ENCODE peak calls at places on chromosome 11, in four cellular contexts. U, Q, C and L are unnamed samples.

GRCh38 chr11:122917311-122917710 is 34.8 kb downstream of the JHY start:
- DNase-seq in C (no peak), Q (peak), U (no peak), L (no peak)

GRCh38 chr11:103709366-103709765 is 327.1 kb upstream of the DDI1 start:
- DNase-seq in U (no peak), C (no peak), Q (no peak), L (no peak)

GRCh38 chr11:288328-289144 is at the start of gene PGGHG:
- DNase-seq in C (peak), Q (peak), U (peak), L (peak)

GRCh38 chr11:88098289-88098688 is 77.0 kb downstream of the RAB38 start:
- DNase-seq in U (no peak), C (no peak), Q (no peak), L (no peak)

GRCh38 chr11:115503083-115503885 is 931 bp downstream of the CADM1 start:
- DNase-seq in C (peak), U (peak), Q (no peak), L (peak)

GRCh38 chr11:94553938-94554337 is 10.2 kb downstream of the FUT4 start:
- DNase-seq in Q (no peak), C (no peak), U (no peak), L (no peak)

GRCh38 chr11:76770642-76771445 is 12.3 kb upstream of the TSKU start:
- DNase-seq in C (no peak), Q (no peak), U (peak), L (no peak)

GRCh38 chr11:134272381-134273316 is 3.5 kb upstream of the GLB1L3 start:
- DNase-seq in Q (no peak), C (no peak), U (no peak), L (no peak)

GRCh38 chr11:77074626-77075221 is 8.0 kb downstream of the CAPN5 start:
- DNase-seq in C (no peak), Q (no peak), U (no peak), L (no peak)

GRCh38 chr11:94171693-94172440 is 43.2 kb downstream of the PANX1 start:
- DNase-seq in U (no peak), Q (peak), C (no peak), L (peak)

GRCh38 chr11:45857834-45858492 is 10.7 kb downstream of the CRY2 start:
- DNase-seq in C (no peak), U (peak), Q (no peak), L (no peak)

GRCh38 chr11:64264371-64264852 is 13.1 kb downstream of the PLCB3 start:
- DNase-seq in C (no peak), U (no peak), Q (no peak), L (no peak)

GRCh38 chr11:130585545-130585944 is 137.1 kb downstream of the ADAMTS15 start:
- DNase-seq in C (no peak), Q (peak), U (no peak), L (no peak)

GRCh38 chr11:15826008-15826650 is 530.2 kb downstream of the SOX6 start:
- DNase-seq in C (no peak), U (no peak), Q (no peak), L (no peak)

GRCh38 chr11:128482512-128483191 is 104.7 kb downstream of the ETS1 start:
- DNase-seq in C (no peak), Q (no peak), U (peak), L (no peak)

GRCh38 chr11:59611570-59612565 is 3.7 kb downstream of the OSBP start:
- DNase-seq in Q (no peak), U (no peak), C (no peak), L (no peak)

GRCh38 chr11:111047376-111047775 is 198.1 kb upstream of the POU2AF2 start:
- DNase-seq in Q (no peak), U (no peak), C (no peak), L (no peak)

GRCh38 chr11:119303227-119303718 is 13.7 kb downstream of the MCAM start:
- DNase-seq in Q (no peak), C (no peak), U (no peak), L (no peak)

GRCh38 chr11:27388001-27388400 is 25.0 kb upstream of the CCDC34 start:
- DNase-seq in U (no peak), Q (no peak), C (no peak), L (no peak)

GRCh38 chr11:87306260-87306861 is 268.6 kb downstream of the TMEM135 start:
- DNase-seq in C (no peak), Q (no peak), U (no peak), L (no peak)

GRCh38 chr11:126355324-126355925 is at the start of gene ST3GAL4:
- DNase-seq in Q (peak), C (peak), U (peak), L (peak)

GRCh38 chr11:90447651-90448050 is 224.8 kb upstream of the CHORDC1 start:
- DNase-seq in U (no peak), Q (no peak), C (no peak), L (no peak)

GRCh38 chr11:61814958-61815789 is 1.6 kb downstream of the FADS1 start:
- DNase-seq in Q (peak), U (peak), C (peak), L (peak)

GRCh38 chr11:104148074-104148473 is 15.9 kb downstream of the PDGFD start:
- DNase-seq in C (no peak), Q (no peak), U (no peak), L (no peak)

GRCh38 chr11:17229481-17230152 is 21.8 kb upstream of the PIK3C2A start:
- DNase-seq in C (no peak), Q (no peak), U (no peak), L (no peak)

GRCh38 chr11:72924568-72925190 is 110.5 kb downstream of the ATG16L2 start:
- DNase-seq in U (no peak), Q (peak), C (no peak), L (no peak)

GRCh38 chr11:122032317-122032716 is 83.7 kb downstream of the BLID start:
- DNase-seq in Q (no peak), C (no peak), U (peak), L (no peak)

GRCh38 chr11:113664069-113664980 is 41.8 kb downstream of the TMPRSS5 start:
- DNase-seq in C (no peak), Q (peak), U (no peak), L (no peak)

GRCh38 chr11:112886707-112887370 is 74.4 kb upstream of the NCAM1 start:
- DNase-seq in U (no peak), Q (no peak), C (no peak), L (no peak)

GRCh38 chr11:15233386-15233785 is 118.7 kb downstream of the INSC start:
- DNase-seq in Q (no peak), U (no peak), C (no peak), L (no peak)

GRCh38 chr11:86977441-86978050 is 22.4 kb upstream of the FZD4 start:
- DNase-seq in C (no peak), Q (no peak), U (peak), L (no peak)

GRCh38 chr11:113613619-113614018 is 92.5 kb downstream of the TMPRSS5 start:
- DNase-seq in Q (no peak), C (no peak), U (no peak), L (no peak)

GRCh38 chr11:26457660-26458059 is 114.4 kb downstream of the MUC15 start:
- DNase-seq in C (no peak), Q (no peak), U (no peak), L (no peak)

GRCh38 chr11:59669611-59670009 is 773 bp upstream of the PATL1 start:
- DNase-seq in C (peak), Q (peak), U (peak), L (peak)

GRCh38 chr11:77732143-77732542 is 88.4 kb downstream of the RSF1 start:
- DNase-seq in U (no peak), C (no peak), Q (no peak), L (no peak)

GRCh38 chr11:7905961-7906429 is 25.1 kb downstream of the OR10A6 start:
- DNase-seq in Q (no peak), C (no peak), U (no peak), L (no peak)

GRCh38 chr11:122633219-122633829 is 22.2 kb upstream of the UBASH3B start:
- DNase-seq in Q (peak), C (no peak), U (no peak), L (peak)

GRCh38 chr11:122439911-122440782 is 215.4 kb upstream of the UBASH3B start:
- DNase-seq in C (no peak), U (peak), Q (no peak), L (peak)

GRCh38 chr11:10893713-10894112 is 35.9 kb upstream of the ZBED5 start:
- DNase-seq in C (no peak), U (no peak), Q (no peak), L (no peak)

DNA sequence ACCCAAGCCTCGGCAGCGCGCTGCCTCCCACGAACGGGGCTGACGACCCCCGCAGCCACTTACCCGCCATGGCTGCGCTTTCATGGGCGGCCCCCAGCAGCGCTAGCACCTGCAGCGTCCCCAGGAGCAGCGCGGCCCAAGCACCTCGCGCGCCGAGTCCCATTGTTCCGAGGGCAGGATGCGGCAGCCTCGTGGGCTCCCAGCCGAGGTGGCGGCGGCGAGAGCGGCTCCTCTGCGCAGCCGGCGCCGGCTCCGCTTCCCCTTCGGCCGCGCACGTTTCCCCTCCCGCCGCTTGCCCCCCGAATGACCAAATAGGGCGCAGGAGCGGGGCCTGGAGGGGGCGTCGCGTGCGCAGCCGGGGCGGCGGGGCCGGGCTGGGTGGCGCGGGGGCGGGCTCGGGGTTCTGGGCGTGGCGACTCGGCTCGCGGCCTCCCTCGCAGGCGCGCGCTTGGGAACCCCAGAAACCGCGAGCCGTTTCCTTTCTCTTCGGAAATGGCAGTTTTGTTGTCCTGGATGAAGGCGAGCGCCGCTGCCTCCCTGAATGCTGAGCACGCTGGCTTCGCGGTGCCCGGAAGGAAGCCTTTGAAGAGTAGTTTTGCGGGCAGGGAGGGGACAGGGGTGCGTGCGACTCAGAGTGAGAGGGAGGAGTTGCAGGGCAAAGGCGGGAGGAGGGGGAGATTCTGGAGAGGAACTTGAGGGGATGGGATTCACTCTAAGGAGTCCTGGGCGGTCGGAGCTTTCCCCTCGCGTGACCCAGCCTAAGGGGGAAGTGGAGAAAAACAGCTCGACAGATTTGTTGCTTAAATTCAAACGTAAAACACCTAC is at the start of gene TMEM123:
- DNase-seq in U (peak), Q (peak), C (peak), L (peak)
- TF ChIP-seq CTCF in U (no peak), Q (no peak), C (peak), L (no peak)

DNA sequence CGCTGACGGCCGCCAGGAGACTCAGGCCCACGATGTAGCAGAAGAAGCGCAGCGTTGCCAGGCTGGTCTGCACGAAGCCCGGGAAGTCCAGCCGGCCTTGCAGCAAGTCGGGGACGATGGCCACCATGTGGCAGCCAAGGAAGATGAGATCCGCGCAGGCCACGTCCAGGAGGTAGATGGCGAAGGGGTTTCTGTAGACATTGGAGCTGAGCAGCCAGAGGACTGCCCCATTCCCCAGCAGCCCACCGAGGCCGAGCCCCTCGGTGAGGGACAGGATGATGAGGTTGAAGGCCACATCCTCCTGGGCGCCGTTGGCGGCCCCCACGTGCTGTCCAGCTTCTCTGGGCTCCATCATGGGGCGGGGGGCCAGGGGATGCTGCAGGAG is 3.8 kb downstream of the MRGPRE start:
- DNase-seq in Q (no peak), C (no peak), U (no peak), L (no peak)
- TF ChIP-seq CTCF in Q (no peak), C (no peak), U (no peak), L (no peak)

GRCh38 chr11:9061807-9062206 is 29.6 kb downstream of the SCUBE2 start:
- DNase-seq in Q (no peak), C (no peak), U (no peak), L (no peak)

GRCh38 chr11:9057032-9057431 is 34.4 kb downstream of the SCUBE2 start:
- DNase-seq in U (no peak), C (no peak), Q (no peak), L (no peak)

GRCh38 chr11:9056467-9056866 is 34.9 kb downstream of the SCUBE2 start:
- DNase-seq in Q (no peak), U (no peak), C (no peak), L (no peak)

GRCh38 chr11:9057888-9058287 is 33.5 kb downstream of the SCUBE2 start:
- DNase-seq in C (no peak), U (no peak), Q (no peak), L (no peak)

GRCh38 chr11:9060700-9061111 is 30.7 kb downstream of the SCUBE2 start:
- DNase-seq in C (no peak), U (no peak), Q (no peak), L (no peak)
- TF ChIP-seq CTCF in C (peak), U (no peak), Q (no peak), L (peak)

DNA sequence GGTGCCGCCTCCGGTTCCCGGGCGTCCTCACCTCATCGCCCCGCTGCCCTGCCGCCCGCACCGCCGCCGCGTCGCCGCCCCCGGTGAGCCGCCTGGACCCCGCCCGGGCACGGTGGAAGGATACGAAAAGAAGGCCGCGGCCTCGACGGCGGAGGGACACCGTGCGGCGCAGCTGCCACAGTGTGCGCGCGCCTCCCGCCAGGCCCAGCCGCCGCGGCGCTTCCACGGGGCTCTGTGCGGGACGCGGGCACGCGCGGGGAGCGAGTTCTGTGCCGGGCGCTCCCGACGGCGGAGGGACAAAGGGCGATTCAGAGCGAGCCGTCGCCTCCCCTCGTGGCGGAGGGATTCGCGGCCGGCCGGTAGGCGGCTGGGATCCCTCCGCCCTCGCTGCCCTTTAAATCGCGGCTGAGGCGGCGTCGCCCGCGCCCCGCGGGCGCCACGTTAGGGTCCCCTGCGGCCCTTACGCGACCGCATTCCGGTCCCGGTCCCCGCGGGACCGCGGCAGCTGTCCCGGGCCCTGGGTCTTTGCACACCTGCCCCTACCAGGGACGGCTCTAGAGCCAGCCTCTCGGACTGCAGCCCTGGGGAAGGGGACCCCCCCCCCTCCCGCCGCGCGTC is 568 bp upstream of the KMT5B start:
- DNase-seq in C (peak), Q (peak), U (peak), L (peak)
- TF ChIP-seq CTCF in C (no peak), Q (no peak), U (peak), L (no peak)

DNA sequence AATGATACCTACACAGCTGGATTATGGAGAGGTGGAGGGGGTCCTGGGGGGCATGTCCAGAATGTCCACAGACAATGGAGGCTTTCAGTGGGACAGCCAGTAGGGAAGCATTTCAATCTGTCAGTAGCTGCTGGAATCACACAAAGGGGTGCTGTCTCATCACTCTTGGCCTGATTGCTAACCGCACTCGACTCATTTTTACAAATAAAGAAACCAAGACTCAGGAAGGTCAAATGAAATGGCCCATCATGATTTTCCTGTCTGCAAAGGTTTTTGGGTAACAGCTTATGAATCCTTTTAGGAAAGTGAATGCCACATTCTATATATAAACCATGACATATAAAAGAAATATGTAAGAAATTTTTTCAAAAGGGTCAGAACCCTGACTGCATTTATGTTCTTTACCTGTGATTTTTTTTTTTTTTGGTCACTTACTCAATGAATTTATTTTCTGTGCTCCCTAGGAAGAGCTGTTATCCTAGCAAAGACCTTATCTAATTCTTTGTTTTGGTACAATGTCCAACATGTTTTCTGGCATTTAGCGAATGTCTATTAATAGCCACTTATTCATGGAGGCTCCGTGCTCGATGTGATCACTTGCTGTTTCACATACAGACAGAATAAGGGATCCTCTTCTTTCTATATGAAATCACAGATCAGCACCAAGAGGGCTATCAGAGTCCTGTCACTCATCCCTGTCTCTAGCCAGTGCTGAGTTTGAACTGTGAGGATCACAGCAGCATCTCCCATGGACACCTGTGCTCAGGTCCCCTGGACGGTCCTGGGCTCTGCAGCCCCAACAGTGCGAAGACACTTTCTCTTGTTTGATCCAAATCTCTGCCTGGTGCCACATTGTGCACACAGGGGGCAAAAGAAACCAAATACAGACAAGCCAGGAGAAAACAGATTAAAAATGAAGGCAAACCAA is 979.7 kb downstream of the NTM start:
- DNase-seq in Q (no peak), U (no peak), C (no peak), L (no peak)
- TF ChIP-seq CTCF in Q (no peak), U (no peak), C (no peak), L (no peak)

GRCh38 chr11:43573873-43574272 is 106.7 kb upstream of the HSD17B12 start:
- DNase-seq in Q (no peak), U (no peak), C (no peak), L (no peak)
- TF ChIP-seq CTCF in Q (no peak), U (no peak), C (no peak), L (no peak)

DNA sequence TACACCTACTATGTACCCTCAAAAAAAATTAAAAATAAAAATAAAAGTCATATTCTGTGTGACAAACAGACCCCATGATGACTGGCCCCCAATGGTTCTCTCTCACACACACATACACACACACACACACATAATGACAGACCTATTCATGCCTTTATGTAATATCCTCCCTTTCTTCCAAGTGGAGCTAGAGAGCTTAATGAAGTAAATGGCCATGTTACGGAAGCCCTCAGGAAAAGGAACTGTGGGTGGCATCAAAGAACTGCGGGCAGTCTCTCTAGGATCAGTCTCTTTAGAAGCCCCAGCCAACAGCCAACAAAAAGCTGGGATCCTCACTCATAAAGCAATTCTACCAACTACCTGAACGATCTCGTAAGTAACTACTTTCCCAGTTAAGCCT is 125.5 kb downstream of the SIK3 start:
- DNase-seq in U (no peak), Q (no peak), C (no peak), L (no peak)
- TF ChIP-seq CTCF in U (no peak), Q (no peak), C (no peak), L (no peak)

DNA sequence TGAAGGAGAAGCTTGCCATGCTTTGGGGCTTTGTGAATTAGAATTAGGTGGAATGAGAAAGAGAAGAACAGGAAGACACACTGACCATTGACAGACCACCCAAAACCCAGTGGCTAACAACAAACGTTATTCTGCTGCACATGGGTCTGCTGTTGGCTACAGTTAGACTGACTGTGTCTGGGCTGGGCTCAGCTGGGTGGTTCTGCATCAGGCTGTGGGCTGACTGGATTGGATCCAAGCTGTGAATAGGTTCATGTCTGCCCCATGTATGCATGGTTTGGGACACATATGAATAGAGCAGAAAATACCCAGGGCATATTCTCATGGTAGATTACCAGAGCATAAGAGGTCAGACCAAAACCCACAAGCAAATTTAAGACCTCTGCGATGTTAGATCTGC is 11.7 kb upstream of the LDLRAD3 start:
- DNase-seq in Q (no peak), U (no peak), C (no peak), L (no peak)
- TF ChIP-seq CTCF in Q (no peak), U (no peak), C (no peak), L (no peak)

GRCh38 chr11:81002374-81002773 is 1561.5 kb upstream of the TENM4 start:
- DNase-seq in C (no peak), Q (no peak), U (no peak), L (no peak)

GRCh38 chr11:81005595-81005994 is 1564.8 kb upstream of the TENM4 start:
- DNase-seq in Q (peak), C (no peak), U (no peak), L (no peak)

GRCh38 chr11:81010631-81011030 is 1569.8 kb upstream of the TENM4 start:
- DNase-seq in Q (no peak), C (no peak), U (no peak), L (no peak)

GRCh38 chr11:81004576-81004975 is 1563.7 kb upstream of the TENM4 start:
- DNase-seq in Q (no peak), U (no peak), C (no peak), L (no peak)

GRCh38 chr11:81007046-81007445 is 1566.2 kb upstream of the TENM4 start:
- DNase-seq in C (no peak), U (no peak), Q (peak), L (no peak)
- TF ChIP-seq CTCF in C (peak), U (no peak), Q (no peak), L (no peak)